ENCODE peak calls at places on chromosomes 4 and X, in seven cellular contexts. I is HCT116, O is HepG2, S is A549, D is SK-N-SH, T is GM12878, V is K562. Z is an unnamed sample.
A peak's percentile ranks its signal among the peaks of the same experiment; 100 is the strongest.

GRCh38 chr4:84848432-84848831 is 118.1 kb downstream of the WDFY3 start:
- DNase-seq in I (no peak), S (no peak), T (no peak), O (no peak), V (no peak), D (no peak), Z (no peak)

GRCh38 chr4:108060164-108060563 is 70.5 kb downstream of the HADH start:
- DNase-seq in O (peak; percentile 2), S (peak; percentile 26), V (no peak), T (no peak), D (peak; percentile 54), I (peak; percentile 41), Z (peak; percentile 45)

GRCh38 chr4:117560329-117560728 is 474.0 kb upstream of the NDST3 start:
- DNase-seq in T (no peak), S (peak; percentile 6), V (no peak), D (no peak), O (no peak), I (peak; percentile 7), Z (peak; percentile 2)

GRCh38 chr4:81260443-81261102 is 45.6 kb upstream of the PRKG2 start:
- DNase-seq in V (peak; percentile 6), T (no peak), S (no peak), I (no peak), D (peak; percentile 10), O (no peak), Z (no peak)

GRCh38 chr4:5773271-5773555 is 62.2 kb downstream of the EVC start:
- DNase-seq in V (no peak), T (no peak), D (no peak), I (no peak), O (no peak), S (no peak), Z (no peak)

GRCh38 chr4:185738851-185739250 is 73.1 kb downstream of the SORBS2 start:
- DNase-seq in S (no peak), T (no peak), D (no peak), V (no peak), I (no peak), O (no peak), Z (no peak)

GRCh38 chrX:151694661-151695582 is at the start of gene PRRG3:
- DNase-seq in D (no peak), I (no peak), V (no peak), S (no peak), T (no peak), O (no peak), Z (no peak)

GRCh38 chr4:64327237-64327636 is 82.0 kb downstream of the TECRL start:
- DNase-seq in O (no peak), T (no peak), S (no peak), I (no peak), V (no peak), D (no peak), Z (no peak)

GRCh38 chr4:115580901-115581300 is 467.5 kb upstream of the NDST4 start:
- DNase-seq in S (no peak), O (no peak), V (no peak), D (no peak), T (no peak), I (no peak), Z (no peak)

GRCh38 chrX:1164322-1165288 is 47.8 kb downstream of the CRLF2 start:
- DNase-seq in D (peak; percentile 16), T (no peak), I (no peak), O (no peak), S (peak; percentile 60), V (no peak), Z (no peak)

GRCh38 chrX:154372612-154373022 is 1.8 kb downstream of the FLNA start:
- DNase-seq in S (peak; percentile 76), T (peak; percentile 31), V (no peak), O (peak; percentile 27), D (no peak), I (no peak), Z (no peak)

GRCh38 chr4:46931981-46932380 is 22.9 kb upstream of the COX7B2 start:
- DNase-seq in S (peak; percentile 3), T (peak; percentile 2), V (no peak), D (no peak), I (no peak), O (peak; percentile 3), Z (no peak)

GRCh38 chr4:156475322-156475721 is 496.3 kb downstream of the PDGFC start:
- DNase-seq in O (peak; percentile 15), I (peak; percentile 42), V (no peak), S (peak; percentile 21), D (peak; percentile 21), T (no peak), Z (peak; percentile 41)

GRCh38 chr4:87974856-87975462 is 555 bp upstream of the SPP1 start:
- DNase-seq in T (no peak), D (no peak), S (peak; percentile 65), I (no peak), V (no peak), O (peak; percentile 58), Z (no peak)

GRCh38 chr4:168585168-168586091 is 88.6 kb downstream of the PALLD start:
- DNase-seq in O (peak; percentile 20), I (peak; percentile 63), S (peak; percentile 82), T (no peak), D (peak; percentile 60), V (peak; percentile 14), Z (no peak)

GRCh38 chr4:10461091-10461849 is 4.0 kb upstream of the ZNF518B start:
- DNase-seq in I (no peak), S (peak; percentile 34), T (peak; percentile 31), O (no peak), V (peak; percentile 83), D (peak; percentile 92), Z (peak; percentile 7)

GRCh38 chrX:134883134-134883700 is 107.6 kb upstream of the SMIM10 start:
- DNase-seq in V (no peak), T (no peak), S (no peak), O (no peak), I (no peak), D (no peak), Z (no peak)

GRCh38 chrX:87067795-87068194 is 449.8 kb upstream of the KLHL4 start:
- DNase-seq in I (no peak), T (no peak), V (no peak), D (no peak), O (no peak), S (no peak), Z (no peak)

GRCh38 chr4:153448003-153448731 is 18.0 kb upstream of the TMEM131L start:
- DNase-seq in T (no peak), V (no peak), D (peak; percentile 39), S (no peak), O (no peak), I (no peak), Z (no peak)

GRCh38 chrX:13489451-13489850 is 80.0 kb upstream of the EGFL6 start:
- DNase-seq in V (no peak), S (peak; percentile 40), O (no peak), D (no peak), I (no peak), T (no peak), Z (no peak)

GRCh38 chr4:25441519-25442117 is 64.6 kb downstream of the ANAPC4 start:
- DNase-seq in S (peak; percentile 66), D (peak; percentile 52), V (peak; percentile 48), O (peak; percentile 44), T (no peak), I (peak; percentile 52), Z (no peak)

GRCh38 chr4:8128096-8128856 is 30.3 kb downstream of the ABLIM2 start:
- DNase-seq in I (no peak), O (peak; percentile 10), D (peak; percentile 67), S (no peak), V (peak; percentile 13), T (no peak), Z (no peak)

GRCh38 chr4:87543835-87544461 is 14.8 kb upstream of the SPARCL1 start:
- DNase-seq in I (peak; percentile 38), D (peak; percentile 34), V (no peak), T (no peak), O (peak; percentile 4), S (peak; percentile 48), Z (no peak)

GRCh38 chrX:31546130-31546529 is 474.3 kb upstream of the FTHL17 start:
- DNase-seq in I (no peak), S (no peak), O (no peak), V (no peak), D (no peak), T (no peak), Z (no peak)

GRCh38 chr4:78776729-78777555 is 792 bp downstream of the BMP2K start:
- DNase-seq in T (no peak), O (peak; percentile 52), V (peak; percentile 48), D (peak; percentile 54), S (peak; percentile 16), I (peak; percentile 28), Z (no peak)
- TF ChIP-seq CTCF in T (no peak), O (no peak), V (no peak), D (no peak), S (no peak), I (no peak), Z (no peak)

GRCh38 chrX:112819013-112819635 is 21.5 kb downstream of the AMOT start:
- DNase-seq in S (no peak), V (no peak), O (no peak), T (no peak), D (no peak), I (no peak), Z (no peak)
- H3K9me3 ChIP-seq in S (no peaks in the 10 kb centered on the region), V (no peaks in the 10 kb centered on the region), O (no peaks in the 10 kb centered on the region), T (no peaks in the 10 kb centered on the region), D (no peaks in the 10 kb centered on the region), I (no peaks in the 10 kb centered on the region), Z (no peaks in the 10 kb centered on the region)

DNA sequence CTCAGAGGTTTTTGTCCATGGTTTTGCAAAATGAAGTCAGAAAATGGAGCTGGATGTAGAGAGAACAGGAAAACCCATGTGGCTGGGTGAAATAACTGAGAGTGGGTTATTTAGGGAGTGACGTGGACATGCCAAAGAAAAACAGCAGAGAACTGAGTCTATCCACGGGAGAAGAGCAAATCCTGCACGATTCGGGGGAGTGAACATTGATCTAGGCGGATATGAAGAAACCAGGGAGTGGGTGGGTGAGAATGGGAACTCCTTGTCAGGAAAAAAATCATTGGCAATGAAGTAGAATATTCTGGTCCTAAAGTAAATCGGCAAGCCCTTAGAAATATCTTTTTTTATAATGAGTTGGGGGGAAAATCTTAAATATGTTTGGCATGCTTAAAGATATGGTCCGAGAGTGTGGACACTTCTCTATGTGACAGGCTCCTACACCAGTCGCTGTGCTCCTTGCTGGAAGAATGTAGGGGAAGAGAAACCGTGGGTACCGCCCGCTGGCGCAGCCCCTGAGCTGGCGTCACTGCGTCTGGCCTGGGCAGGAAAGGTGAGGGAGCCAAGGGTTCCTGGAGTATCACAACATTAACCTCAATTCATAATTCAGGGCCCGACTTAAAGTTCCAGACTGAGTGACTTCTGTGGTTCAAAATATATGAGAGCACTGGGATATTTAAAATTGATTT is 95.2 kb downstream of the GATB start:
- DNase-seq in S (no peak), D (no peak), V (no peak), O (no peak), I (no peak), T (no peak), Z (no peak)
- TF ChIP-seq REST in S (no peak), D (no peak), V (no peak), O (no peak), I (no peak), T (no peak), Z (no peak)

DNA sequence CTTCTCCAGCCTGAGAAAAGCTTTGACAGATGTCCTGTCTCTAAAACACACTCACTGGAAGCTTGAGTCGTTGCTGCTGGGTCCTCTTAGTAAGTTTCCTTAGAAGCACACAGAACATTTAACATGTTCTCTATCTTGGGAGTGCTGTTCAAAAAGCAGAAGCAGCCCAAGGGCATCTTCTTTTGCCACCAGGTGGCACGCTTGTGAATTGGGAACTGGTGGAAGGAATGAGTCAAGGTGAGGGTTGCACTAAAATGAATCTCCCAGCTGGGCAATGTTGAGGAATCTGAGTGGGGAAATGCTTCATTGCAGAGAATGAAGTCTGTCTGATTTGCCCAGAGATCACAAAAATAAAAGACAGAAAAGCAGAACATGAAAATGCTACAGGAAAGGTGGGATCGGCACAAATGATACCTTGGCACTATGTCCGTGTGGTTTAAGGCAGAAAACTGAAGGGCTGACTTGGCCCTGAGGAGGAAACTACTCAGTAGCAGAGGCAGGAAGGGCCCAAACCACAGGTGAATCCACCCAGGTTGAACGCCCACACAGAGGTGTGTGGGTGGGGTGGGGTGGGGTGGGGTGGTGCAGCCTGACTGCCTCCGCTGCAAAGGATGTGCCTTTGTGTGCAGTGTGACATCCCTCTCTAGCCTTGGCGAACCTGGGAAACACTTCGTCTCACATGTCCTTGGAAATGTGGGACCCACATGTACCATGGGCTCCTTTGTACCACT is 26.0 kb downstream of the KIT start:
- DNase-seq in S (peak; percentile 20), T (no peak), I (peak; percentile 37), D (no peak), O (peak; percentile 13), V (no peak), Z (peak; percentile 13)
- TF ChIP-seq CTCF in S (peak; percentile 8), T (peak; percentile 52), I (peak; percentile 67), D (peak; percentile 35), O (peak; percentile 41), V (peak; percentile 53), Z (peak; percentile 50)